ENCODE peak calls at places on chromosomes 16 and 17, in four cellular contexts. E is naive thymus-derived CD8-positive, alpha-beta T cell; M is HFFc6; P is H7. Y is an unnamed sample.

GRCh38 chr16:50245417-50246298 is 20.7 kb upstream of the ADCY7 start:
- DNase-seq in P (peak), M (peak), E (no peak), Y (peak)

GRCh38 chr16:12754824-12755543 is 48.7 kb downstream of the CPPED1 start:
- DNase-seq in M (peak), P (no peak), E (no peak), Y (peak)

GRCh38 chr17:44383861-44384260 is 5.6 kb downstream of the ITGA2B start:
- DNase-seq in P (no peak), E (no peak), M (no peak), Y (no peak)

GRCh38 chr17:69030145-69030544 is 30.6 kb downstream of the ABCA9 start:
- DNase-seq in E (no peak), P (no peak), M (no peak), Y (peak)

GRCh38 chr17:2777242-2777867 is 18.9 kb upstream of the RAP1GAP2 start:
- DNase-seq in P (peak), E (no peak), M (no peak), Y (no peak)

GRCh38 chr17:44502598-44503079 is 567 bp downstream of the GPATCH8 start:
- DNase-seq in E (no peak), M (no peak), P (no peak), Y (no peak)

GRCh38 chr16:66549284-66550131 is at the start of gene TK2:
- DNase-seq in P (peak), E (peak), M (peak), Y (peak)

GRCh38 chr16:2160915-2161551 is 5.5 kb downstream of the TRAF7 start:
- DNase-seq in P (peak), M (no peak), E (no peak), Y (peak)

GRCh38 chr16:77414752-77415231 is 20.0 kb downstream of the ADAMTS18 start:
- DNase-seq in M (no peak), P (no peak), E (no peak), Y (peak)

GRCh38 chr17:79623786-79624657 is 13.2 kb upstream of the RBFOX3 start:
- DNase-seq in P (peak), E (no peak), M (no peak), Y (no peak)

GRCh38 chr16:12219992-12220391 is 243.5 kb downstream of the SNX29 start:
- DNase-seq in P (no peak), M (no peak), E (no peak), Y (no peak)

GRCh38 chr17:65054602-65055001 is 1.9 kb downstream of the GNA13 start:
- DNase-seq in P (no peak), E (no peak), M (no peak), Y (no peak)

Y was measured in foreskin fibroblast.